ENCODE peak calls at places on chromosomes 4 and X, in four cellular contexts. Z is mammary epithelial cell, G is mesenchymal stem cell, T is tibial artery. H is an unnamed sample.

GRCh38 chr4:185426960-185427688 is 1.4 kb upstream of the UFSP2 start:
- DNase-seq in Z (peak), G (no peak), T (no peak), H (no peak)

GRCh38 chrX:22063284-22063683 is 31.2 kb downstream of the PHEX start:
- DNase-seq in Z (peak), G (no peak), T (no peak), H (no peak)

GRCh38 chrX:40998123-40998522 is 87.1 kb upstream of the USP9X start:
- DNase-seq in Z (no peak), G (no peak), T (no peak), H (no peak)

GRCh38 chr4:10926025-10926424 is 241.5 kb upstream of the CLNK start:
- DNase-seq in Z (peak), G (peak), T (no peak), H (no peak)

GRCh38 chr4:147825451-147826287 is 93.8 kb downstream of the ARHGAP10 start:
- DNase-seq in Z (peak), G (no peak), T (no peak), H (peak)

GRCh38 chr4:176001171-176002006 is 64.3 kb upstream of the WDR17 start:
- DNase-seq in Z (no peak), G (peak), T (no peak), H (peak)

GRCh38 chrX:54496936-54497335 is 902 bp upstream of the FGD1 start:
- DNase-seq in Z (no peak), G (no peak), T (no peak), H (no peak)

GRCh38 chr4:168812806-168813205 is 197.2 kb downstream of the CBR4 start:
- DNase-seq in Z (no peak), G (no peak), T (no peak), H (no peak)

GRCh38 chrX:13597928-13598327 is 28.5 kb downstream of the EGFL6 start:
- DNase-seq in Z (no peak), G (peak), T (no peak), H (no peak)

GRCh38 chr4:77852892-77853495 is 9.6 kb upstream of the MRPL1 start:
- DNase-seq in Z (no peak), G (no peak), T (no peak), H (no peak)

GRCh38 chr4:41339812-41340809 is 83.4 kb downstream of the UCHL1 start:
- DNase-seq in Z (no peak), G (peak), T (no peak), H (no peak)

GRCh38 chrX:155070975-155071693 is at the start of the genes BRCC3, CMC4 and MTCP1:
- DNase-seq in Z (peak), G (peak), T (peak), H (peak)
- H3K27ac ChIP-seq in Z (peak), G (peak), T (peak), H (peak)

DNA sequence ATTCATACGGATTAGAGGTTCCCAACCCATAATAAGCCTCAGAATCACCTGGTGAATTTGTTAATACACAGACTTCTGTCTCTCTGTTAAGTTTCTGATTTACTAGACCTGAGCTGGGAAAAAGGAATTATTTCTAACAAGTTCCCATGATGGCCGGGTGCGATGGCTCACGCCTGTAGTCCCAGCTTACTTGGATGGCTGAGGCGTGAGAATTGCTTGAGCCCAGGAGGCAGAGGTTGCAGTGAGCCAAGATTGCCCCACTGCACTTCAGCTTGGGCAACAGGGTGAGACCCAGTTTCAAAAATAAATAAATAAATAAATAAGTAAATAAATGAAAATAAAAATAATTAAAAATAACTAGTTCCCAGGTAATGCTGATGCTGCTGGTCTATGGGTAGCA is 412.3 kb downstream of the GALNTL6 start:
- DNase-seq in Z (no peak), G (no peak), T (no peak), H (no peak)
- H3K27ac ChIP-seq in Z (no peak), G (no peak), T (no peak), H (no peak)

DNA sequence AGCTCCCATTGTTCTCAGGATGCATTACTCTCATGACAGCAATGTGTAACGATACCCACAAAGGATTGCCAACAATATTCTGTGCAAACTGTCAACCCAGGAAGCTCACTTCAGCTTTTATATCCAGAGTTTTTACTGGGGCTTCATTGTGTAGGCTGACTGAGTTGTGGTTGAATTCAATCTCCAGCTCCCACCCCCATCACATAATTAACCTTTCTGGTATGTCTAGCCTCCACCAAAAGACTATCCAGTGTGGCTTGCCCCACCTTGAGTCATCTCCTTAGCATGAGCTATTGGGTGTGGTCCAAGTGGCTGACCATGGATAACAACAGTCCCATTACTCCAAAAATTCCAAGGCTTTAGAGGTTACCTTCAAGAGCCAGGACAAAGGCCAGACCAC is 17.7 kb upstream of the TAB3 start:
- DNase-seq in Z (peak), G (no peak), T (no peak), H (no peak)
- H3K27ac ChIP-seq in Z (peak), G (no peak), T (no peak), H (no peak)

GRCh38 chrX:19883878-19884277 is 3.5 kb downstream of the SH3KBP1 start:
- DNase-seq in Z (peak), G (no peak), T (no peak), H (no peak)

GRCh38 chrX:19886888-19887531 is 390 bp downstream of the SH3KBP1 start:
- DNase-seq in Z (no peak), G (no peak), T (peak), H (peak)

GRCh38 chrX:19888419-19888879 is 1.0 kb upstream of the SH3KBP1 start:
- DNase-seq in Z (peak), G (peak), T (peak), H (peak)

GRCh38 chrX:19885732-19886131 is 1.7 kb downstream of the SH3KBP1 start:
- DNase-seq in Z (no peak), G (no peak), T (no peak), H (no peak)

DNA sequence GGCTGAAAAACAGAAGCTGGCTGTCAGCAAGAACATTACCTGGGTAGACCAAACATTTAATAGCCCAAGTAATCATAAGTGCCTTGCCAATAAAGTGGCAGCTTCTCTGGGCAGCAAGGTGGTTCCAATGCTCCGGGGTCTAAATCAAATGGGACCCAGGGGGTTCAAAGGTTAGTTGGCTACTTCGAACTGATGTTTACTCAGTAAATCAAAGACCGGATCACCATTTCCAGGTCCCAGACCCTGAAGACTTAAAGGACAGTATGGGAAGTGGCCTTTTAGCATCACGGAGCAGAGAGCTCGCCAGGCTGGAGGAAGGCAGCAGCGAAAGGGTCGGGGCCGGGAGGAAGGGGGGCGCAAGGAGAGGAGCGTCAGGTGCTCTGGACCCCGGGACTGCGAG is 1.0 kb downstream of the SH3KBP1 start:
- DNase-seq in Z (no peak), G (no peak), T (no peak), H (no peak)
- H3K27ac ChIP-seq in Z (no peak), G (no peak), T (peak), H (peak)

GRCh38 chrX:34656467-34656841 is 631 bp downstream of the TMEM47 start:
- DNase-seq in Z (peak), G (peak), T (peak), H (peak)
- H3K27ac ChIP-seq in Z (peak), G (no peak), T (peak), H (peak)

GRCh38 chr4:73137121-73137520 is 67.6 kb upstream of the COX18 start:
- DNase-seq in Z (no peak), G (no peak), T (no peak), H (no peak)
- H3K27ac ChIP-seq in Z (no peak), G (no peak), T (no peak), H (no peak)

GRCh38 chr4:38177035-38177791 is 217.0 kb downstream of the PTTG2 start:
- DNase-seq in Z (no peak), G (no peak), T (peak), H (no peak)
- H3K27ac ChIP-seq in Z (no peak), G (no peak), T (no peak), H (no peak)

GRCh38 chr4:153570228-153570973 is 104.2 kb downstream of the TMEM131L start:
- DNase-seq in Z (no peak), G (no peak), T (no peak), H (no peak)

GRCh38 chr4:153571006-153571545 is 104.9 kb downstream of the TMEM131L start:
- DNase-seq in Z (no peak), G (no peak), T (no peak), H (no peak)

GRCh38 chr4:153564630-153565525 is 98.7 kb downstream of the TMEM131L start:
- DNase-seq in Z (no peak), G (peak), T (no peak), H (no peak)

GRCh38 chr4:153560918-153561317 is 94.8 kb downstream of the TMEM131L start:
- DNase-seq in Z (no peak), G (no peak), T (no peak), H (no peak)

DNA sequence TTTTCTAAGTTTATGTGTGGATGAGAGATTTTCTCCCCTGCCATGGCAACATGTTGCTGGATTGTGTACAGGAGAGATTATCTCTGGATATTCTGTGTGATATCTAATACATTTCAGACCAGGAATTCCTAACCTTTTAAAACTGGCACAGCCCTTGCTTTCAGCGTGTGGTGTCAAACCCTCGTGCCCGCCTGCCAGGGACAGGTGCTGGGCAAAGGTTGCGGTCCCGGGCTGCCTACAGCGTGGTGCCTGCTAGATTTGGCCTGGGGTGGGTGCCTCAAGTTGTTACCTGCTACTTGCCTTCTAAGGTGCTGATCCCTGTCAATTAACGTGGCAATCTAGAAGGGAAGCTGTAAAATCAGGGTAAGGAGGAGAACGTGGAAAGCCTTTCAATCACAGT is 100.6 kb downstream of the TMEM131L start:
- DNase-seq in Z (no peak), G (no peak), T (no peak), H (peak)
- H3K27ac ChIP-seq in Z (no peak), G (no peak), T (peak), H (no peak)

H was measured in heart right ventricle.